ENCODE peak calls at places on chromosomes 7 and 10, in ten cellular contexts. S is AML-193; Y is stimulated activated naive CD4-positive, alpha-beta T cell; R is non-pigmented ciliary epithelial cell; A is putamen; O is GM12865; B is NCI-H187 treated with DMSO at 0.1 percent for 48 hours; M is NCI-H1694; E is activated T-helper 1 cell treated with Interleukin-2 at 50 U/mL for 16 hours; V is anterior cingulate cortex. T is an unnamed sample.

GRCh38 chr7:5216931-5217330 is 26.9 kb downstream of the WIPI2 start:
- DNase-seq in A (no peak), V (no peak), S (no peak), R (no peak), M (no peak), O (no peak), Y (no peak), B (no peak), E (no peak), T (no peak)

GRCh38 chr7:151671514-151671913 is 151.8 kb upstream of the RHEB start:
- DNase-seq in E (no peak), O (no peak), S (no peak), R (no peak), Y (no peak), A (no peak), M (no peak), V (no peak), B (no peak), T (no peak)

GRCh38 chr7:154699421-154699820 is 303.5 kb downstream of the PAXIP1 start:
- DNase-seq in R (no peak), M (no peak), E (no peak), V (no peak), B (no peak), O (no peak), A (peak), S (no peak), Y (no peak), T (peak)

GRCh38 chr10:70271996-70272924 is 11.5 kb downstream of the NPFFR1 start:
- DNase-seq in Y (no peak), E (no peak), V (no peak), S (no peak), B (no peak), R (no peak), A (no peak), O (no peak), M (no peak), T (no peak)

GRCh38 chr7:149820622-149821190 is 17.5 kb upstream of the ZNF862 start:
- DNase-seq in Y (no peak), O (no peak), V (no peak), R (no peak), M (no peak), E (no peak), A (no peak), B (no peak), S (no peak), T (no peak)

GRCh38 chr10:3277566-3277965 is 105.0 kb upstream of the PITRM1 start:
- DNase-seq in M (no peak), R (no peak), O (no peak), B (no peak), Y (no peak), S (no peak), V (no peak), A (no peak), E (no peak), T (no peak)

GRCh38 chr10:58028597-58029366 is 238.9 kb downstream of the IPMK start:
- DNase-seq in B (no peak), E (no peak), R (peak), A (no peak), S (no peak), O (no peak), Y (no peak), V (no peak), M (no peak), T (no peak)

GRCh38 chr10:89697946-89698345 is 3.4 kb upstream of the KIF20B start:
- DNase-seq in S (no peak), B (no peak), E (no peak), O (no peak), R (no peak), Y (no peak), V (no peak), M (no peak), A (no peak), T (no peak)

GRCh38 chr7:143240323-143241168 is 18.7 kb downstream of the TAS2R40 start:
- DNase-seq in O (peak), E (peak), M (peak), S (peak), R (peak), B (peak), V (peak), Y (peak), A (peak), T (peak)

GRCh38 chr10:103859161-103860141 is 4.1 kb upstream of the SH3PXD2A start:
- DNase-seq in Y (peak), A (peak), M (peak), O (peak), B (no peak), R (no peak), E (peak), V (peak), S (peak), T (peak)

GRCh38 chr10:35486297-35486991 is 118.7 kb upstream of the GJD4 start:
- DNase-seq in R (no peak), V (no peak), M (no peak), Y (no peak), O (no peak), B (no peak), S (peak), E (no peak), A (no peak), T (no peak)

GRCh38 chr10:31353574-31353973 is 34.6 kb downstream of the ZEB1 start:
- DNase-seq in V (no peak), S (peak), O (peak), R (peak), A (no peak), B (no peak), Y (peak), M (no peak), E (no peak), T (no peak)

GRCh38 chr10:89235073-89235798 is 16.3 kb downstream of the LIPA start:
- DNase-seq in O (no peak), V (peak), B (no peak), S (no peak), R (no peak), A (peak), E (no peak), M (no peak), Y (no peak), T (peak)

GRCh38 chr7:70270149-70270548 is 671.9 kb downstream of the AUTS2 start:
- DNase-seq in S (no peak), O (no peak), Y (no peak), V (no peak), B (no peak), A (no peak), M (no peak), R (no peak), E (no peak), T (no peak)

GRCh38 chr7:37354661-37355131 is 94.0 kb downstream of the ELMO1 start:
- DNase-seq in O (peak), V (peak), A (peak), M (no peak), B (no peak), Y (peak), S (peak), R (no peak), E (peak), T (no peak)

GRCh38 chr7:21939136-21939857 is 6.4 kb downstream of the CDCA7L start:
- DNase-seq in R (no peak), S (no peak), B (no peak), O (peak), Y (no peak), E (no peak), V (no peak), M (no peak), A (no peak), T (no peak)

GRCh38 chr10:95730233-95730632 is 25.7 kb upstream of the ENTPD1 start:
- DNase-seq in E (no peak), V (no peak), A (no peak), B (no peak), R (no peak), M (no peak), Y (no peak), S (peak), O (no peak), T (no peak)

GRCh38 chr10:43093423-43094090 is 16.7 kb downstream of the RET start:
- DNase-seq in V (no peak), S (no peak), B (no peak), O (no peak), R (no peak), Y (no peak), E (no peak), M (no peak), A (no peak), T (no peak)

GRCh38 chr7:157484411-157485081 is 147.7 kb downstream of the DNAJB6 start:
- DNase-seq in V (no peak), S (no peak), E (no peak), Y (no peak), B (no peak), A (no peak), O (no peak), M (no peak), R (no peak), T (no peak)

GRCh38 chr10:4780782-4781181 is 45.2 kb upstream of the AKR1E2 start:
- DNase-seq in Y (no peak), S (no peak), A (no peak), B (no peak), V (no peak), O (no peak), M (no peak), E (no peak), R (no peak), T (no peak)

GRCh38 chr10:76553700-76554470 is 1083.7 kb downstream of the KCNMA1 start:
- DNase-seq in B (no peak), V (no peak), S (no peak), E (no peak), Y (no peak), A (no peak), R (no peak), M (no peak), O (no peak), T (no peak)

GRCh38 chr10:69959911-69960310 is 92.7 kb upstream of the MACROH2A2 start:
- DNase-seq in B (no peak), R (no peak), E (no peak), O (no peak), V (no peak), M (no peak), A (no peak), S (peak), Y (no peak), T (no peak)

GRCh38 chr10:43867667-43868361 is 219.1 kb upstream of the ZNF32 start:
- DNase-seq in A (no peak), S (no peak), Y (no peak), E (no peak), M (no peak), B (no peak), R (no peak), O (no peak), V (no peak), T (no peak)

GRCh38 chr10:59354434-59354833 is 7.9 kb downstream of the FAM13C start:
- DNase-seq in B (no peak), R (no peak), S (no peak), E (no peak), A (no peak), M (no peak), V (no peak), O (no peak), Y (no peak), T (no peak)

GRCh38 chr10:96257944-96258343 is 13.4 kb downstream of the BLNK start:
- DNase-seq in B (no peak), O (peak), Y (no peak), E (no peak), R (no peak), M (no peak), S (no peak), V (peak), A (peak), T (no peak)

GRCh38 chr10:102726274-102726673 is 11.8 kb downstream of the SFXN2 start:
- DNase-seq in B (no peak), V (peak), A (no peak), R (no peak), S (no peak), M (no peak), Y (no peak), O (no peak), E (no peak), T (peak)

GRCh38 chr7:128831178-128831993 is 1.2 kb downstream of the FLNC start:
- DNase-seq in O (no peak), M (no peak), E (no peak), S (no peak), B (no peak), V (no peak), R (no peak), A (no peak), Y (peak), T (no peak)

GRCh38 chr7:607938-608337 is 88.3 kb upstream of the PDGFA start:
- DNase-seq in V (no peak), O (no peak), R (no peak), M (no peak), B (no peak), E (no peak), Y (no peak), A (no peak), S (no peak), T (no peak)

GRCh38 chr7:74356589-74357315 is 67.5 kb downstream of the CLIP2 start:
- DNase-seq in E (no peak), O (no peak), B (no peak), R (no peak), A (no peak), Y (no peak), S (no peak), V (no peak), M (no peak), T (no peak)

GRCh38 chr7:76359111-76359986 is 558 bp upstream of the YWHAG start:
- DNase-seq in E (peak), M (peak), B (peak), O (peak), Y (peak), S (peak), A (peak), V (peak), R (peak), T (peak)

GRCh38 chr7:117472335-117472734 is 7.5 kb upstream of the CFTR start:
- DNase-seq in R (no peak), M (no peak), E (no peak), S (no peak), V (no peak), Y (no peak), O (no peak), A (no peak), B (no peak), T (peak)

GRCh38 chr7:19079066-19079465 is 38.4 kb downstream of the TWIST1 start:
- DNase-seq in R (peak), E (no peak), S (no peak), M (no peak), O (no peak), V (no peak), Y (no peak), A (no peak), B (no peak), T (no peak)

GRCh38 chr7:29289156-29290021 is 94.8 kb downstream of the CHN2 start:
- DNase-seq in M (peak), S (peak), V (peak), B (no peak), R (no peak), E (no peak), A (peak), O (peak), Y (no peak), T (peak)

GRCh38 chr10:78902815-78903214 is 166.0 kb upstream of the ZMIZ1 start:
- DNase-seq in E (no peak), B (no peak), A (no peak), O (no peak), R (no peak), Y (no peak), V (no peak), S (no peak), M (no peak), T (no peak)

GRCh38 chr7:127598318-127598717 is 4.8 kb downstream of the FSCN3 start:
- DNase-seq in B (no peak), Y (no peak), E (no peak), M (no peak), S (no peak), O (no peak), R (no peak), A (no peak), V (no peak), T (no peak)